ENCODE peak calls at places on chromosome 4, in seven cellular contexts. One of them, this sample, is unnamed.
A peak's percentile ranks its signal among the peaks of the same experiment; 100 is the strongest.

GRCh38 chr4:100278567-100278966 is 88.3 kb upstream of the DDIT4L start:
- DNase-seq in H9: no peak
- DNase-seq in neuronal stem cell: no peak
- DNase-seq in mesendoderm: no peak
- DNase-seq in IMR-90: no peak
- DNase-seq in H1: no peak
- DNase-seq in mesenchymal stem cell: no peak
- DNase-seq in this sample: no peak

GRCh38 chr4:138161351-138161750 is 80.8 kb downstream of the SLC7A11 start:
- DNase-seq in H9: no peak
- DNase-seq in neuronal stem cell: no peak
- DNase-seq in mesendoderm: no peak
- DNase-seq in IMR-90: no peak
- DNase-seq in H1: no peak
- DNase-seq in mesenchymal stem cell: no peak
- DNase-seq in this sample: no peak

GRCh38 chr4:3253808-3254207 is 4.8 kb downstream of the MSANTD1 start:
- DNase-seq in H9: peak; percentile 21
- DNase-seq in neuronal stem cell: no peak
- DNase-seq in mesendoderm: no peak
- DNase-seq in IMR-90: no peak
- DNase-seq in H1: peak; percentile 40
- DNase-seq in mesenchymal stem cell: no peak
- DNase-seq in this sample: no peak

GRCh38 chr4:8391972-8392371 is 48.6 kb downstream of the ACOX3 start:
- DNase-seq in H9: no peak
- DNase-seq in neuronal stem cell: no peak
- DNase-seq in mesendoderm: no peak
- DNase-seq in IMR-90: peak; percentile 89
- DNase-seq in H1: no peak
- DNase-seq in mesenchymal stem cell: peak; percentile 78
- DNase-seq in this sample: peak; percentile 81

GRCh38 chr4:66855956-66856355 is 689.3 kb downstream of the CENPC start:
- DNase-seq in H9: no peak
- DNase-seq in neuronal stem cell: no peak
- DNase-seq in mesendoderm: no peak
- DNase-seq in IMR-90: no peak
- DNase-seq in H1: no peak
- DNase-seq in mesenchymal stem cell: no peak
- DNase-seq in this sample: no peak

GRCh38 chr4:108049406-108049805 is 59.7 kb downstream of the HADH start:
- DNase-seq in H9: no peak
- DNase-seq in neuronal stem cell: no peak
- DNase-seq in mesendoderm: no peak
- DNase-seq in IMR-90: no peak
- DNase-seq in H1: no peak
- DNase-seq in mesenchymal stem cell: no peak
- DNase-seq in this sample: no peak

GRCh38 chr4:168177546-168178149 is 85.3 kb downstream of the ANXA10 start:
- DNase-seq in H9: no peak
- DNase-seq in neuronal stem cell: no peak
- DNase-seq in mesendoderm: no peak
- DNase-seq in IMR-90: no peak
- DNase-seq in H1: no peak
- DNase-seq in mesenchymal stem cell: no peak
- DNase-seq in this sample: no peak

GRCh38 chr4:143586080-143586479 is 72.6 kb downstream of the SMARCA5 start:
- DNase-seq in H9: no peak
- DNase-seq in neuronal stem cell: no peak
- DNase-seq in mesendoderm: no peak
- DNase-seq in IMR-90: peak; percentile 42
- DNase-seq in H1: no peak
- DNase-seq in mesenchymal stem cell: no peak
- DNase-seq in this sample: no peak

GRCh38 chr4:108036252-108036651 is 46.6 kb downstream of the HADH start:
- DNase-seq in H9: no peak
- DNase-seq in neuronal stem cell: no peak
- DNase-seq in mesendoderm: no peak
- DNase-seq in IMR-90: no peak
- DNase-seq in H1: no peak
- DNase-seq in mesenchymal stem cell: no peak
- DNase-seq in this sample: no peak

GRCh38 chr4:127856485-127857447 is 23.9 kb upstream of the PLK4 start:
- DNase-seq in H9: no peak
- DNase-seq in neuronal stem cell: peak; percentile 4
- DNase-seq in mesendoderm: peak; percentile 28
- DNase-seq in IMR-90: peak; percentile 93
- DNase-seq in H1: no peak
- DNase-seq in mesenchymal stem cell: peak; percentile 78
- DNase-seq in this sample: peak; percentile 83

GRCh38 chr4:159151701-159152100 is 48.8 kb downstream of the RAPGEF2 start:
- DNase-seq in H9: no peak
- DNase-seq in neuronal stem cell: no peak
- DNase-seq in mesendoderm: no peak
- DNase-seq in IMR-90: no peak
- DNase-seq in H1: no peak
- DNase-seq in mesenchymal stem cell: no peak
- DNase-seq in this sample: no peak

GRCh38 chr4:42555828-42556227 is 101.1 kb downstream of the ATP8A1 start:
- DNase-seq in H9: no peak
- DNase-seq in neuronal stem cell: no peak
- DNase-seq in mesendoderm: no peak
- DNase-seq in IMR-90: no peak
- DNase-seq in H1: no peak
- DNase-seq in mesenchymal stem cell: no peak
- DNase-seq in this sample: no peak

GRCh38 chr4:148444296-148445070 is 2.3 kb upstream of the NR3C2 start:
- DNase-seq in H9: peak; percentile 46
- DNase-seq in neuronal stem cell: peak; percentile 48
- DNase-seq in mesendoderm: peak; percentile 66
- DNase-seq in IMR-90: no peak
- DNase-seq in H1: peak; percentile 71
- DNase-seq in mesenchymal stem cell: peak; percentile 5
- DNase-seq in this sample: peak; percentile 54

GRCh38 chr4:183158062-183158461 is 59.0 kb downstream of the WWC2 start:
- DNase-seq in H9: no peak
- DNase-seq in neuronal stem cell: no peak
- DNase-seq in mesendoderm: no peak
- DNase-seq in IMR-90: peak; percentile 90
- DNase-seq in H1: no peak
- DNase-seq in mesenchymal stem cell: peak; percentile 77
- DNase-seq in this sample: peak; percentile 70

GRCh38 chr4:13411942-13412341 is 72.2 kb downstream of the RAB28 start:
- DNase-seq in H9: no peak
- DNase-seq in neuronal stem cell: no peak
- DNase-seq in mesendoderm: no peak
- DNase-seq in IMR-90: no peak
- DNase-seq in H1: no peak
- DNase-seq in mesenchymal stem cell: no peak
- DNase-seq in this sample: no peak

GRCh38 chr4:6362896-6363295 is 93.2 kb downstream of the WFS1 start:
- DNase-seq in H9: peak; percentile 73
- DNase-seq in neuronal stem cell: peak; percentile 72
- DNase-seq in mesendoderm: peak; percentile 76
- DNase-seq in IMR-90: peak; percentile 27
- DNase-seq in H1: peak; percentile 87
- DNase-seq in mesenchymal stem cell: peak; percentile 15
- DNase-seq in this sample: peak; percentile 48

GRCh38 chr4:103011378-103012025 is 8.0 kb downstream of the SLC9B1 start:
- DNase-seq in H9: no peak
- DNase-seq in neuronal stem cell: no peak
- DNase-seq in mesendoderm: peak; percentile 53
- DNase-seq in IMR-90: peak; percentile 48
- DNase-seq in H1: no peak
- DNase-seq in mesenchymal stem cell: peak; percentile 4
- DNase-seq in this sample: peak; percentile 86

GRCh38 chr4:151649461-151649860 is 111.3 kb downstream of the GATB start:
- DNase-seq in H9: no peak
- DNase-seq in neuronal stem cell: no peak
- DNase-seq in mesendoderm: no peak
- DNase-seq in IMR-90: no peak
- DNase-seq in H1: no peak
- DNase-seq in mesenchymal stem cell: no peak
- DNase-seq in this sample: no peak

GRCh38 chr4:45063166-45063565 is 336.8 kb upstream of the GNPDA2 start:
- DNase-seq in H9: no peak
- DNase-seq in neuronal stem cell: no peak
- DNase-seq in mesendoderm: peak; percentile 4
- DNase-seq in IMR-90: no peak
- DNase-seq in H1: no peak
- DNase-seq in mesenchymal stem cell: no peak
- DNase-seq in this sample: no peak

GRCh38 chr4:90165883-90166282 is 38.7 kb downstream of the CCSER1 start:
- DNase-seq in H9: no peak
- DNase-seq in neuronal stem cell: no peak
- DNase-seq in mesendoderm: no peak
- DNase-seq in IMR-90: no peak
- DNase-seq in H1: no peak
- DNase-seq in mesenchymal stem cell: no peak
- DNase-seq in this sample: no peak

GRCh38 chr4:90174622-90175023 is 47.4 kb downstream of the CCSER1 start:
- DNase-seq in H9: no peak
- DNase-seq in neuronal stem cell: no peak
- DNase-seq in mesendoderm: peak; percentile 89
- DNase-seq in IMR-90: no peak
- DNase-seq in H1: no peak
- DNase-seq in mesenchymal stem cell: no peak
- DNase-seq in this sample: peak; percentile 92

GRCh38 chr4:90171491-90171890 is 44.3 kb downstream of the CCSER1 start:
- DNase-seq in H9: no peak
- DNase-seq in neuronal stem cell: no peak
- DNase-seq in mesendoderm: no peak
- DNase-seq in IMR-90: no peak
- DNase-seq in H1: no peak
- DNase-seq in mesenchymal stem cell: no peak
- DNase-seq in this sample: no peak
- H2BK120ac ChIP-seq in H9: no peak overlapping the region
- H2BK120ac ChIP-seq in neuronal stem cell: no peak overlapping the region
- H2BK120ac ChIP-seq in mesendoderm: no peak overlapping the region
- H2BK120ac ChIP-seq in IMR-90: no peak overlapping the region
- H2BK120ac ChIP-seq in H1: no peak overlapping the region
- H2BK120ac ChIP-seq in mesenchymal stem cell: no peak overlapping the region
- H2BK120ac ChIP-seq in this sample: no peak overlapping the region

GRCh38 chr4:4942658-4943057 is 76.6 kb downstream of the CYTL1 start:
- DNase-seq in H9: no peak
- DNase-seq in neuronal stem cell: no peak
- DNase-seq in mesendoderm: no peak
- DNase-seq in IMR-90: no peak
- DNase-seq in H1: no peak
- DNase-seq in mesenchymal stem cell: no peak
- DNase-seq in this sample: no peak

GRCh38 chr4:4945021-4945420 is 74.2 kb downstream of the CYTL1 start:
- DNase-seq in H9: no peak
- DNase-seq in neuronal stem cell: no peak
- DNase-seq in mesendoderm: no peak
- DNase-seq in IMR-90: no peak
- DNase-seq in H1: no peak
- DNase-seq in mesenchymal stem cell: no peak
- DNase-seq in this sample: no peak

GRCh38 chr4:4937926-4938325 is 78.5 kb downstream of the MSX1 start:
- DNase-seq in H9: no peak
- DNase-seq in neuronal stem cell: no peak
- DNase-seq in mesendoderm: no peak
- DNase-seq in IMR-90: no peak
- DNase-seq in H1: no peak
- DNase-seq in mesenchymal stem cell: no peak
- DNase-seq in this sample: no peak

GRCh38 chr4:4946416-4946815 is 72.8 kb downstream of the CYTL1 start:
- DNase-seq in H9: no peak
- DNase-seq in neuronal stem cell: no peak
- DNase-seq in mesendoderm: no peak
- DNase-seq in IMR-90: no peak
- DNase-seq in H1: no peak
- DNase-seq in mesenchymal stem cell: no peak
- DNase-seq in this sample: no peak

GRCh38 chr4:4941741-4942140 is 77.5 kb downstream of the CYTL1 start:
- DNase-seq in H9: no peak
- DNase-seq in neuronal stem cell: no peak
- DNase-seq in mesendoderm: no peak
- DNase-seq in IMR-90: no peak
- DNase-seq in H1: no peak
- DNase-seq in mesenchymal stem cell: no peak
- DNase-seq in this sample: no peak
- H2BK120ac ChIP-seq in H9: no peak overlapping the region
- H2BK120ac ChIP-seq in neuronal stem cell: no peak overlapping the region
- H2BK120ac ChIP-seq in mesendoderm: no peak overlapping the region
- H2BK120ac ChIP-seq in IMR-90: no peak overlapping the region
- H2BK120ac ChIP-seq in H1: no peak overlapping the region
- H2BK120ac ChIP-seq in mesenchymal stem cell: no peak overlapping the region
- H2BK120ac ChIP-seq in this sample: no peak overlapping the region

GRCh38 chr4:54737421-54737820 is 79.7 kb downstream of the KIT start:
- DNase-seq in H9: no peak
- DNase-seq in neuronal stem cell: no peak
- DNase-seq in mesendoderm: no peak
- DNase-seq in IMR-90: no peak
- DNase-seq in H1: no peak
- DNase-seq in mesenchymal stem cell: no peak
- DNase-seq in this sample: no peak

GRCh38 chr4:54726907-54727306 is 69.2 kb downstream of the KIT start:
- DNase-seq in H9: no peak
- DNase-seq in neuronal stem cell: no peak
- DNase-seq in mesendoderm: no peak
- DNase-seq in IMR-90: no peak
- DNase-seq in H1: no peak
- DNase-seq in mesenchymal stem cell: no peak
- DNase-seq in this sample: no peak

GRCh38 chr4:54728342-54728741 is 70.6 kb downstream of the KIT start:
- DNase-seq in H9: no peak
- DNase-seq in neuronal stem cell: no peak
- DNase-seq in mesendoderm: no peak
- DNase-seq in IMR-90: no peak
- DNase-seq in H1: no peak
- DNase-seq in mesenchymal stem cell: no peak
- DNase-seq in this sample: no peak

GRCh38 chr4:54727346-54727745 is 69.6 kb downstream of the KIT start:
- DNase-seq in H9: no peak
- DNase-seq in neuronal stem cell: no peak
- DNase-seq in mesendoderm: no peak
- DNase-seq in IMR-90: no peak
- DNase-seq in H1: no peak
- DNase-seq in mesenchymal stem cell: no peak
- DNase-seq in this sample: no peak

DNA sequence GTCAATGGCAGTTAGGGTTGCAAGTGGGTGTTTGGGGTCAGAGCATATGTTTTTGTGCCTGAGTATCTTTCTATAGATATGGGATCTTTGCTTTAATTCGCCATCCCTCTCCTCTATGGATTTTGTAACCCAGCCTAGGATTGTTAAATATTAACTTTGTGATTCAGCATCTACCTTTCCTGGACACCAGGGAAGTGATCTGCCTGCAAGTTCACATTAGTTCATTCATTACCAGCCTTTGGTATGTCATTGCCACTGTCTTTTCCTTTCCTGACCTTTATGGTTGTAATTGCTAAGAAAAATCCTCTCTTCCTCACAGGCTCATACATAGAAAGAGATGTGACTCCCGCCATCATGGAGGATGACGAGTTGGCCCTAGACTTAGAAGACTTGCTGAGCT is 73.8 kb downstream of the KIT start:
- DNase-seq in H9: no peak
- DNase-seq in neuronal stem cell: no peak
- DNase-seq in mesendoderm: no peak
- DNase-seq in IMR-90: no peak
- DNase-seq in H1: no peak
- DNase-seq in mesenchymal stem cell: no peak
- DNase-seq in this sample: no peak
- H2BK120ac ChIP-seq in H9: no peak overlapping the region
- H2BK120ac ChIP-seq in neuronal stem cell: no peak overlapping the region
- H2BK120ac ChIP-seq in mesendoderm: no peak overlapping the region
- H2BK120ac ChIP-seq in IMR-90: no peak overlapping the region
- H2BK120ac ChIP-seq in H1: no peak overlapping the region
- H2BK120ac ChIP-seq in mesenchymal stem cell: no peak overlapping the region
- H2BK120ac ChIP-seq in this sample: no peak overlapping the region

GRCh38 chr4:155307731-155308277 is 69.0 kb downstream of the MAP9 start:
- DNase-seq in H9: no peak
- DNase-seq in neuronal stem cell: no peak
- DNase-seq in mesendoderm: peak; percentile 51
- DNase-seq in IMR-90: no peak
- DNase-seq in H1: no peak
- DNase-seq in mesenchymal stem cell: no peak
- DNase-seq in this sample: no peak
- H2BK120ac ChIP-seq in H9: no peak overlapping the region
- H2BK120ac ChIP-seq in neuronal stem cell: no peak overlapping the region
- H2BK120ac ChIP-seq in mesendoderm: no peak overlapping the region
- H2BK120ac ChIP-seq in IMR-90: no peak overlapping the region
- H2BK120ac ChIP-seq in H1: no peak overlapping the region
- H2BK120ac ChIP-seq in mesenchymal stem cell: no peak overlapping the region
- H2BK120ac ChIP-seq in this sample: no peak overlapping the region